ENCODE peak calls at places on chromosomes 13 and 19, in four cellular contexts. G, T, A and E are unnamed samples.

GRCh38 chr13:29513981-29514719 is 81.3 kb downstream of the SLC7A1 start:
- DNase-seq in G (no peak), T (no peak), A (no peak), E (no peak)

GRCh38 chr13:113924184-113924583 is 49.7 kb downstream of the C13orf46 start:
- DNase-seq in G (no peak), T (no peak), A (no peak), E (no peak)

GRCh38 chr13:42769650-42770049 is 11.7 kb upstream of the FAM216B start:
- DNase-seq in G (no peak), T (no peak), A (no peak), E (no peak)

GRCh38 chr13:113398963-113399754 is 35.2 kb upstream of the GRTP1 start:
- DNase-seq in G (peak; percentile 43), T (no peak), A (no peak), E (no peak)

GRCh38 chr19:41705393-41706174 is 2.8 kb upstream of the CEACAM5 start:
- DNase-seq in G (no peak), T (peak; percentile 15), A (no peak), E (no peak)

GRCh38 chr13:50485979-50486935 is 357.2 kb downstream of the DLEU7 start:
- DNase-seq in G (peak; percentile 81), T (peak; percentile 12), A (peak; percentile 22), E (no peak)

GRCh38 chr13:48726711-48727110 is 73.0 kb downstream of the CYSLTR2 start:
- DNase-seq in G (no peak), T (no peak), A (no peak), E (no peak)

GRCh38 chr19:5987077-5987818 is 9.3 kb upstream of the RANBP3 start:
- DNase-seq in G (peak; percentile 37), T (peak; percentile 70), A (peak; percentile 77), E (no peak)

GRCh38 chr13:50991624-50992610 is 82.3 kb downstream of the RNASEH2B start:
- DNase-seq in G (no peak), T (no peak), A (no peak), E (no peak)

GRCh38 chr13:98525452-98525851 is 51.5 kb downstream of the STK24 start:
- DNase-seq in G (no peak), T (no peak), A (no peak), E (no peak)

GRCh38 chr13:108968566-108968965 is 339.2 kb downstream of the MYO16 start:
- DNase-seq in G (no peak), T (peak; percentile 44), A (no peak), E (no peak)

GRCh38 chr13:36973621-36974268 is 25.4 kb downstream of the ALG5 start:
- DNase-seq in G (no peak), T (no peak), A (no peak), E (no peak)

GRCh38 chr13:102892504-102892903 is 46.7 kb downstream of the ERCC5 start:
- DNase-seq in G (no peak), T (no peak), A (no peak), E (no peak)

GRCh38 chr13:23710366-23710765 is 140.2 kb downstream of the TNFRSF19 start:
- DNase-seq in G (no peak), T (peak; percentile 61), A (peak; percentile 24), E (no peak)

GRCh38 chr13:23709521-23709920 is 139.3 kb downstream of the TNFRSF19 start:
- DNase-seq in G (no peak), T (no peak), A (peak; percentile 25), E (no peak)

GRCh38 chr13:23705578-23705977 is 135.4 kb downstream of the TNFRSF19 start:
- DNase-seq in G (no peak), T (no peak), A (peak; percentile 68), E (no peak)

GRCh38 chr13:23711355-23711754 is 141.1 kb downstream of the TNFRSF19 start:
- DNase-seq in G (no peak), T (no peak), A (no peak), E (no peak)

GRCh38 chr13:23707674-23708073 is 137.5 kb downstream of the TNFRSF19 start:
- DNase-seq in G (peak; percentile 42), T (peak; percentile 46), A (peak; percentile 49), E (no peak)
- TF ChIP-seq CTCF in G (peak; percentile 70), T (peak; percentile 35), A (peak; percentile 52), E (peak; percentile 50)

DNA sequence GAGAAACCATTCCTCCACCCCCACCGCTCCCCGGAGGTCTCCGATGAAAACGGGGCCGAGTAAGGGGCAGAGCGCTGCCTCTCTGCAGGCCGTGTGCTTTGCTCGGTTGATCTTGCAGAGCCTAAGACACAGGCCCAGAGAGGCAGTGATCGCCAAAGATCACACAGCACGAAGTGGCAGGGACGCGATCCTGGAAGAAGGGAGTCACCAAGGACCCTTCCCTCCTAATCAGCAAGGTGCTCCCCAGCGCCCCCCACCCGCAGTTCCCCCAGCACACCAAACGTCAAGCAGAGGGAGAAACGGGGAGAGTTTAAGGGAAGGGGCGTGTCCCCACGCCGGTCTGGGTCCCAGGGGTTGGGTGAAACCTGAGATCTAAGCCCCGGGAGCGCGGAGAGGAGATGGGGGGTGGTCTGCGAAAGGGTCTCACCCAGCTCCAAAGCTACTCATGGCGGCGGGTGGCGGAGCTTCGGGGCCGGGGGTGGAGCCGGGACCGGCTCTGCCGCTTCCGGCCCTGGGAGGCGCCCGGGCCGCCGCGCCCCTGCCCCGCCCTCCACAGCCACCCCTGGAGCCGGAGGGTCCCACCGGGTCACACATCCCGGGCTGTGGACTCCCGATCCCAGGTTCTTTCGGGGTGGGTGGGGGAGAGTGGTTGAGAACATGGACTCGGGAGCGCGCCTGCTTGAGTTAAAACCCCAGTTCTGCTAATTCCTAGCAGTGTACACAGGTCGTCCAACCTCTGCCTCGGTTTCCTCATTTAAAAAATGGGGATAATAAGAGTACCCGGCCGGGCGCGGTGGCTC is at the start of gene EML2:
- DNase-seq in G (no peak), T (peak; percentile 15), A (no peak), E (no peak)
- TF ChIP-seq CTCF in G (peak; percentile 47), T (peak; percentile 48), A (no peak), E (peak; percentile 33)

DNA sequence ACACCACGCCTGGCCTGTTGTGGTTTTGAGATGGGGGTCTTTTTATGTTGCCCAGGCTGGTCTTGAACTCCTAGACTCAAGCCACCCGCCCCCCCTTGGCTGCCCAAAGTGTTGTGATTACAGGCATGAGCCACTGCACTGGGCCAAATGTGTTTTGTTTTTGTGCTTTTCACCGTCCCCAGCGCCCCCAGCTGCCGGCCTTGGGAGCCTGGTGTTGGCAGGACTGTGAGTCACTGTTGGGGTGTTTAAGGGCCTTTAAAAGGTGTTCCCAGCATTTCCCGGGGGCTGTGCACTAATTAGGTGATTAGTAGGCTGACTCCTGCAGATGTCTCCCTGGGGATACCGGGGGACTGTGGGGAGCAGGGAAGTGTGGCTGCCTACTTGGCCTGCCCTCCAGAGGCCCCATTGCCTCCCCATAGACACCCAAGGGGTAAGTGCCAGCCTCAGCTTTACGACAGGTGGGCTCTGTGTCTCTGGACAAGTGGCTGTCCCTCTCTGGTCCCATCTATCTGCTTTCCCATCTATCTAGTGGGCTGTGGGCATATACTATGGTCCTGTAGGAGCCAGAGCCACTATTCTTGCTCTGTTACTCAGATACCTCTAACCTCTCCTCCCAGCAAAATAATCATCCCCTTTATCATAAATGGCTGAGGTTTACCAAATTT is 11.8 kb upstream of the TLE5 start:
- DNase-seq in G (no peak), T (no peak), A (no peak), E (no peak)
- TF ChIP-seq CTCF in G (peak; percentile 44), T (peak; percentile 27), A (peak; percentile 25), E (no peak)

GRCh38 chr19:38899447-38900219 is at the start of the genes NFKBIB and SIRT2:
- DNase-seq in G (peak; percentile 100), T (peak; percentile 99), A (peak; percentile 99), E (peak; percentile 99)
- TF ChIP-seq CTCF in G (no peak), T (no peak), A (no peak), E (no peak)